ENCODE peak calls at places on chromosome 1, in four cellular contexts. H is SHP77, Z is aorta, N is NCI-H2081. S is an unnamed sample.

GRCh38 chr1:76640092-76640491 is 227.2 kb upstream of the ST6GALNAC5 start:
- DNase-seq in H (no peak), Z (no peak), N (no peak), S (no peak)

GRCh38 chr1:235918032-235918431 is 51.3 kb upstream of the LYST start:
- DNase-seq in H (peak; percentile 64), Z (no peak), N (peak; percentile 23), S (no peak)

GRCh38 chr1:158045639-158046038 is 52.2 kb downstream of the KIRREL1 start:
- DNase-seq in H (no peak), Z (no peak), N (no peak), S (peak; percentile 90)

GRCh38 chr1:201528631-201529260 is 10.2 kb upstream of the NAV1 start:
- DNase-seq in H (no peak), Z (no peak), N (no peak), S (no peak)

GRCh38 chr1:61042679-61043009 is 39.7 kb upstream of the NFIA start:
- DNase-seq in H (no peak), Z (no peak), N (no peak), S (no peak)

GRCh38 chr1:81477704-81478103 is 323.0 kb upstream of the ADGRL2 start:
- DNase-seq in H (peak; percentile 17), Z (no peak), N (no peak), S (no peak)

GRCh38 chr1:171683826-171684225 is 31.3 kb upstream of the MYOC start:
- DNase-seq in H (no peak), Z (no peak), N (no peak), S (no peak)

GRCh38 chr1:167412920-167413319 is 105.4 kb downstream of the CD247 start:
- DNase-seq in H (no peak), Z (no peak), N (no peak), S (no peak)

GRCh38 chr1:168939947-168940223 is 166.6 kb upstream of the ATP1B1 start:
- DNase-seq in H (no peak), Z (no peak), N (no peak), S (no peak)

GRCh38 chr1:116907351-116907750 is 2.4 kb upstream of the PTGFRN start:
- DNase-seq in H (no peak), Z (no peak), N (no peak), S (no peak)

GRCh38 chr1:115280073-115280472 is 58.0 kb downstream of the NGF start:
- DNase-seq in H (no peak), Z (no peak), N (no peak), S (no peak)

GRCh38 chr1:169712309-169712631 is 850 bp upstream of the SELL start:
- DNase-seq in H (no peak), Z (no peak), N (no peak), S (no peak)

GRCh38 chr1:175129182-175129581 is 61.5 kb downstream of the TNN start:
- DNase-seq in H (no peak), Z (no peak), N (no peak), S (no peak)

GRCh38 chr1:32769524-32770220 is 47.5 kb downstream of the YARS1 start:
- DNase-seq in H (no peak), Z (no peak), N (no peak), S (peak; percentile 78)

GRCh38 chr1:52403566-52404115 is 582 bp downstream of the ORC1 start:
- DNase-seq in H (peak; percentile 24), Z (no peak), N (peak; percentile 64), S (peak; percentile 49)

GRCh38 chr1:93516164-93516563 is 68.2 kb downstream of the FNBP1L start:
- DNase-seq in H (no peak), Z (no peak), N (no peak), S (no peak)

GRCh38 chr1:87045757-87046422 is 131.5 kb downstream of the HS2ST1 start:
- DNase-seq in H (no peak), Z (no peak), N (no peak), S (peak; percentile 41)

GRCh38 chr1:198778049-198778448 is 139.2 kb downstream of the PTPRC start:
- DNase-seq in H (no peak), Z (peak; percentile 65), N (no peak), S (no peak)

GRCh38 chr1:171663854-171664550 is 11.5 kb upstream of the MYOC start:
- DNase-seq in H (no peak), Z (no peak), N (no peak), S (no peak)

GRCh38 chr1:114462341-114462740 is 48.7 kb downstream of the TRIM33 start:
- DNase-seq in H (no peak), Z (no peak), N (no peak), S (no peak)

GRCh38 chr1:9784508-9785133 is 39.1 kb downstream of the CLSTN1 start:
- DNase-seq in H (peak; percentile 2), Z (no peak), N (peak; percentile 72), S (peak; percentile 42)

GRCh38 chr1:171160181-171160580 is 24.9 kb upstream of the FMO2 start:
- DNase-seq in H (no peak), Z (no peak), N (no peak), S (no peak)

GRCh38 chr1:51990478-51990965 is at the start of gene RAB3B:
- DNase-seq in H (peak; percentile 54), Z (peak; percentile 52), N (peak; percentile 87), S (peak; percentile 72)

GRCh38 chr1:36224537-36225297 is 474 bp downstream of the THRAP3 start:
- DNase-seq in H (peak; percentile 37), Z (peak; percentile 88), N (peak; percentile 90), S (peak; percentile 75)

GRCh38 chr1:36256558-36257374 is 32.5 kb downstream of the THRAP3 start:
- DNase-seq in H (no peak), Z (no peak), N (no peak), S (no peak)

GRCh38 chr1:42135426-42135825 is 17.8 kb upstream of the GUCA2B start:
- DNase-seq in H (no peak), Z (no peak), N (no peak), S (no peak)

S was measured in NCI-H226.